ENCODE peak calls at places on chromosome 13, in five cellular contexts. Y, A, Q, V and M are unnamed samples.

GRCh38 chr13:113659337-113659736 is 1.3 kb upstream of the ATP4B start:
- DNase-seq in Y (no peak), A (no peak), Q (no peak), V (no peak), M (no peak)

GRCh38 chr13:75486654-75487053 is 4.7 kb upstream of the TBC1D4 start:
- DNase-seq in Y (no peak), A (no peak), Q (no peak), V (no peak), M (no peak)

GRCh38 chr13:27977476-27978300 is 8.6 kb upstream of the CDX2 start:
- DNase-seq in Y (no peak), A (no peak), Q (peak; percentile 81), V (no peak), M (no peak)

GRCh38 chr13:104204177-104204576 is 1138.0 kb upstream of the SLC10A2 start:
- DNase-seq in Y (no peak), A (no peak), Q (peak; percentile 18), V (no peak), M (no peak)

GRCh38 chr13:99406799-99407201 is 94.5 kb upstream of the TM9SF2 start:
- DNase-seq in Y (no peak), A (no peak), Q (no peak), V (no peak), M (no peak)

GRCh38 chr13:44141725-44142539 is 231.7 kb upstream of the SERP2 start:
- DNase-seq in Y (peak; percentile 91), A (peak; percentile 99), Q (peak; percentile 95), V (peak; percentile 81), M (peak; percentile 94)

GRCh38 chr13:79589605-79590511 is 108.9 kb downstream of the NDFIP2 start:
- DNase-seq in Y (no peak), A (no peak), Q (no peak), V (no peak), M (no peak)

GRCh38 chr13:53822136-53822535 is 793.5 kb downstream of the OLFM4 start:
- DNase-seq in Y (no peak), A (no peak), Q (no peak), V (no peak), M (no peak)

GRCh38 chr13:45511310-45512147 is 46.8 kb downstream of the COG3 start:
- DNase-seq in Y (peak; percentile 80), A (peak; percentile 75), Q (peak; percentile 85), V (peak; percentile 16), M (peak; percentile 40)

GRCh38 chr13:106372199-106373160 is 163.0 kb downstream of the EFNB2 start:
- DNase-seq in Y (peak; percentile 18), A (peak; percentile 64), Q (no peak), V (no peak), M (no peak)

GRCh38 chr13:82791035-82791434 is 1091.2 kb downstream of the SLITRK1 start:
- DNase-seq in Y (no peak), A (no peak), Q (no peak), V (no peak), M (no peak)

GRCh38 chr13:102913924-102914628 is 68.2 kb downstream of the ERCC5 start:
- DNase-seq in Y (no peak), A (peak; percentile 6), Q (no peak), V (no peak), M (no peak)

GRCh38 chr13:98853791-98854191 is 101.3 kb upstream of the SLC15A1 start:
- DNase-seq in Y (no peak), A (peak; percentile 77), Q (no peak), V (no peak), M (no peak)

GRCh38 chr13:71721117-71721516 is 145.9 kb downstream of the DACH1 start:
- DNase-seq in Y (no peak), A (no peak), Q (no peak), V (no peak), M (no peak)

GRCh38 chr13:21079206-21079605 is 17.8 kb upstream of the LATS2 start:
- DNase-seq in Y (no peak), A (no peak), Q (no peak), V (no peak), M (no peak)

GRCh38 chr13:27044837-27045570 is 126.6 kb downstream of the USP12 start:
- DNase-seq in Y (no peak), A (no peak), Q (no peak), V (no peak), M (no peak)

GRCh38 chr13:95201814-95202521 is 99.3 kb downstream of the ABCC4 start:
- DNase-seq in Y (no peak), A (peak; percentile 7), Q (no peak), V (no peak), M (no peak)

GRCh38 chr13:88656751-88657150 is 985.6 kb downstream of the SLITRK5 start:
- DNase-seq in Y (no peak), A (no peak), Q (no peak), V (no peak), M (no peak)

GRCh38 chr13:94416454-94417080 is 62.9 kb downstream of the DCT start:
- DNase-seq in Y (no peak), A (no peak), Q (peak; percentile 94), V (no peak), M (no peak)

GRCh38 chr13:30052127-30052526 is 201.7 kb upstream of the UBL3 start:
- DNase-seq in Y (no peak), A (no peak), Q (peak; percentile 71), V (no peak), M (no peak)

GRCh38 chr13:34678154-34678553 is 263.9 kb upstream of the NBEA start:
- DNase-seq in Y (peak; percentile 46), A (no peak), Q (no peak), V (no peak), M (peak; percentile 12)

GRCh38 chr13:28129911-28130693 is 8.2 kb upstream of the PAN3 start:
- DNase-seq in Y (no peak), A (no peak), Q (no peak), V (no peak), M (no peak)

GRCh38 chr13:58081301-58081820 is 449.8 kb downstream of the PCDH17 start:
- DNase-seq in Y (no peak), A (no peak), Q (peak; percentile 18), V (no peak), M (no peak)

GRCh38 chr13:72521965-72522661 is 205.3 kb downstream of the MZT1 start:
- DNase-seq in Y (no peak), A (no peak), Q (no peak), V (no peak), M (no peak)

GRCh38 chr13:41955605-41956004 is 5.3 kb downstream of the VWA8 start:
- DNase-seq in Y (no peak), A (no peak), Q (no peak), V (no peak), M (no peak)

GRCh38 chr13:47983070-47983469 is 18.0 kb downstream of the SUCLA2 start:
- DNase-seq in Y (no peak), A (no peak), Q (no peak), V (no peak), M (no peak)

GRCh38 chr13:105333416-105333815 is 1202.0 kb downstream of the EFNB2 start:
- DNase-seq in Y (no peak), A (peak; percentile 35), Q (no peak), V (no peak), M (no peak)

GRCh38 chr13:92719868-92720267 is 506.7 kb upstream of the GPC6 start:
- DNase-seq in Y (no peak), A (no peak), Q (peak; percentile 77), V (no peak), M (no peak)

GRCh38 chr13:26541678-26542553 is 15.6 kb upstream of the WASF3 start:
- DNase-seq in Y (no peak), A (no peak), Q (peak; percentile 17), V (no peak), M (no peak)

GRCh38 chr13:49495783-49496762 is at the start of gene PHF11:
- DNase-seq in Y (peak; percentile 25), A (peak; percentile 76), Q (peak; percentile 78), V (peak; percentile 85), M (peak; percentile 79)

GRCh38 chr13:83798731-83799130 is 83.5 kb downstream of the SLITRK1 start:
- DNase-seq in Y (no peak), A (no peak), Q (no peak), V (no peak), M (no peak)